ENCODE peak calls at places on chromosomes 1 and 21, in six cellular contexts. X, R, W, F, B and Q are unnamed samples.

GRCh38 chr1:1364266-1364665 is 5.9 kb upstream of the MXRA8 start:
- DNase-seq in R (no peak), X (no peak), W (no peak), B (no peak), F (no peak), Q (peak; percentile 20)

GRCh38 chr1:161114556-161114955 is 3.3 kb downstream of the PFDN2 start:
- DNase-seq in X (peak; percentile 34), B (no peak), W (no peak), F (no peak), R (no peak), Q (no peak)

GRCh38 chr1:21706151-21706835 is 37.1 kb upstream of the RAP1GAP start:
- DNase-seq in B (no peak), R (no peak), F (no peak), W (peak; percentile 31), X (peak; percentile 20), Q (no peak)

GRCh38 chr1:210709694-210710093 is 381.0 kb downstream of the HHAT start:
- DNase-seq in X (peak; percentile 12), W (no peak), R (no peak), B (no peak), F (no peak), Q (no peak)

GRCh38 chr1:29878501-29878900 is 642.2 kb downstream of the PTPRU start:
- DNase-seq in B (no peak), R (no peak), X (no peak), F (no peak), W (no peak), Q (no peak)

GRCh38 chr1:183734600-183735036 is 70.3 kb upstream of the RGL1 start:
- DNase-seq in X (peak; percentile 35), B (peak; percentile 74), F (no peak), R (no peak), W (peak; percentile 18), Q (no peak)

GRCh38 chr1:225981714-225982113 is 17.4 kb downstream of the SDE2 start:
- DNase-seq in B (no peak), W (no peak), F (no peak), X (no peak), R (no peak), Q (no peak)

GRCh38 chr1:53197301-53198205 is 929 bp downstream of the CPT2 start:
- DNase-seq in X (peak; percentile 62), B (no peak), W (no peak), R (peak; percentile 26), F (no peak), Q (no peak)

GRCh38 chr1:232045571-232045970 is 419.0 kb downstream of the DISC1 start:
- DNase-seq in X (no peak), W (no peak), F (no peak), B (no peak), R (no peak), Q (no peak)

GRCh38 chr1:116194592-116194991 is 83.4 kb downstream of the MAB21L3 start:
- DNase-seq in F (no peak), X (no peak), W (no peak), B (no peak), R (no peak), Q (no peak)

GRCh38 chr1:224846119-224846907 is 83.2 kb upstream of the DNAH14 start:
- DNase-seq in X (no peak), F (no peak), R (no peak), W (no peak), B (no peak), Q (no peak)

GRCh38 chr1:17248781-17249180 is at the start of gene PADI3:
- DNase-seq in B (no peak), F (no peak), X (no peak), W (no peak), R (no peak), Q (no peak)

GRCh38 chr1:192053661-192054060 is 104.6 kb upstream of the RGS18 start:
- DNase-seq in X (no peak), W (no peak), R (peak; percentile 14), B (no peak), F (no peak), Q (no peak)

GRCh38 chr1:116825735-116826438 is 71.7 kb downstream of the CD2 start:
- DNase-seq in R (no peak), F (no peak), W (no peak), B (no peak), X (no peak), Q (peak; percentile 92)

GRCh38 chr1:224779491-224780020 is 149.9 kb upstream of the DNAH14 start:
- DNase-seq in R (no peak), X (no peak), W (no peak), B (no peak), F (no peak), Q (no peak)

GRCh38 chr1:44038876-44039657 is 7.8 kb upstream of the SLC6A9 start:
- DNase-seq in F (no peak), B (no peak), R (no peak), W (no peak), X (peak; percentile 35), Q (no peak)

GRCh38 chr1:208105756-208106155 is 138.4 kb downstream of the PLXNA2 start:
- DNase-seq in X (no peak), W (no peak), F (no peak), B (no peak), R (no peak), Q (no peak)

GRCh38 chr1:81174811-81175476 is 625.8 kb upstream of the ADGRL2 start:
- DNase-seq in W (no peak), X (peak; percentile 92), F (no peak), B (no peak), R (peak; percentile 11), Q (no peak)

GRCh38 chr1:31191281-31191680 is 48.4 kb downstream of the NKAIN1 start:
- DNase-seq in F (no peak), B (no peak), R (no peak), W (no peak), X (no peak), Q (no peak)

GRCh38 chr1:44380666-44381177 is 24.3 kb upstream of the RNF220 start:
- DNase-seq in F (no peak), B (no peak), X (no peak), W (no peak), R (no peak), Q (no peak)

GRCh38 chr21:33229776-33230517 is at the start of gene IFNAR2:
- DNase-seq in W (peak; percentile 76), F (peak; percentile 79), R (peak; percentile 62), X (peak; percentile 55), B (peak; percentile 90), Q (peak; percentile 79)

DNA sequence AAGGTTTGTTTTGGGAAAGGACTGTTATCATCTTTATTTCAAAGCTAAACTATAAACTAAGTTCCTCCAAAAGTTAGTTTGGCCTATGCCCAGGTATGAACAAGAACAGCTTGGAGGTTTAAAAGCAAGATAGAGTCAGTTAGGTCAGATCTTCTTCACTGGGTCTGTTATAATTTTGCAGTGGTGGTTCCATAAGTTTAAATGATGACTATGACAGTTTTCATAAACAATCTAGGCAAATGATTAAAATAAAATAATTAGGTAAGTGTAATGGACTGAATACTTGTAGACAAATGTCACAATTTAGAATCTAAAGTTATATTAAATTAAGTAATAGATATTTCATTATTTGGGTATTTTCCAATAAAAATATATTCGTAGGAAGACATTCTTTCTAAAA is 21.4 kb upstream of the PLA2G5 start:
- DNase-seq in R (no peak), B (no peak), W (no peak), F (no peak), X (no peak), Q (no peak)
- H3K9me3 ChIP-seq in R (no peaks in the 10 kb centered on the region), B (no peaks in the 10 kb centered on the region), W (no peaks in the 10 kb centered on the region), F (peaks cover 29% of the 10 kb centered on the region), X (no peaks in the 10 kb centered on the region), Q (no peaks in the 10 kb centered on the region)

DNA sequence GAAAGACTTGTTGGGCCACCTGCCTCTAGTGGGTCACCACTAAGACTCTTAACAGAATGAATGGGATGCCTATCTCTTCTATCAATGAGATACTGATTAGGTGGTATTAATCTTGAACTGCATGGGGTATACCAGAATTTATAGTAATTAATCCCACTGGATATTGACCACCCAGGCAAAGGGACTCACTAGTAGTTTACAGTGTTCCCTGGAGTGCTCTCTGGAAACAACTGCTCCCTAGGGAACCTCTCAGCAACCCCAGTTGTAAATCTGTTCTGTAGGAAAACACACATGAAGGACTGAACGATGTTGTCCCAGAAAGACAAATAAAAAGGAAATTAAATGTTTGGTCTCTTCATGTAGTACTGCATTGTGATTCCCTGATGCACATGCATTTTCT is 430.5 kb downstream of the HLX start:
- DNase-seq in X (no peak), W (no peak), B (no peak), F (no peak), R (no peak), Q (no peak)
- H3K9ac ChIP-seq in X (no peak overlapping the region), W (no peak overlapping the region), B (no peak overlapping the region), F (no peak overlapping the region), R (no peak overlapping the region), Q (no peak overlapping the region)

GRCh38 chr1:109185357-109185756 is 28.4 kb upstream of the SARS1 start:
- DNase-seq in W (no peak), B (no peak), F (no peak), X (peak; percentile 31), R (no peak), Q (no peak)

GRCh38 chr1:109181807-109182163 is 31.9 kb upstream of the SARS1 start:
- DNase-seq in R (no peak), F (no peak), X (no peak), W (no peak), B (no peak), Q (peak; percentile 36)

GRCh38 chr1:109183339-109183738 is 30.4 kb upstream of the SARS1 start:
- DNase-seq in F (no peak), W (no peak), B (no peak), X (no peak), R (no peak), Q (no peak)

GRCh38 chr1:109184657-109185056 is 29.1 kb upstream of the SARS1 start:
- DNase-seq in F (no peak), R (no peak), B (no peak), W (no peak), X (no peak), Q (no peak)

GRCh38 chr1:109181085-109181806 is 32.5 kb upstream of the SARS1 start:
- DNase-seq in R (no peak), B (no peak), W (no peak), X (peak; percentile 61), F (no peak), Q (peak; percentile 53)
- H3K27ac ChIP-seq in R (no peak overlapping the region), B (peak overlapping the region; percentile 68), W (no peak overlapping the region), X (no peak overlapping the region), F (no peak overlapping the region), Q (peak overlapping the region; percentile 75)

GRCh38 chr1:4408380-4408779 is 246.0 kb upstream of the AJAP1 start:
- DNase-seq in B (no peak), R (no peak), F (no peak), W (no peak), X (no peak), Q (no peak)

GRCh38 chr1:4416189-4416588 is 238.2 kb upstream of the AJAP1 start:
- DNase-seq in W (no peak), F (no peak), B (no peak), R (no peak), X (no peak), Q (no peak)

GRCh38 chr1:4407851-4408250 is 246.6 kb upstream of the AJAP1 start:
- DNase-seq in X (no peak), W (no peak), R (no peak), B (no peak), F (no peak), Q (no peak)

GRCh38 chr1:4415476-4415875 is 238.9 kb upstream of the AJAP1 start:
- DNase-seq in X (no peak), R (no peak), W (no peak), B (no peak), F (no peak), Q (no peak)

DNA sequence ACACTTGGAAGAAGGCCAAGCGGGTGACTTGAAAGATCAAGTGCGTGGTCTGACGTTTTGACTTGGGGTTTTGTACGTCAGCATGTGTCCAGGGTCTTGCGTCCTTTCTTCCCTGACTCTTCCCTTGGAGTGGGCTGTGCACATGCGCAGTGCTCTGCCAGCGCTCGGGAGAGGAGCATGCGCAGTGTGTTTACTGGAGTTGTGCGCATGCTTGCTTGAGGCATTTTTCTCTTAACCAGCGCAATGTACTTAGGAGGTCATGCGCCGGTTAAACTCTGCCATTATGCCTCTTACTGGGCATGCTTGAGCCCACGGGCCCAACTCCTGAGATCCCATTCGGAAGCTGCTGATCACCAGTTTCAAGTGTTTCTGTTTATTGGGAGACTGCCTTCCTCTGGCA is 242.5 kb upstream of the AJAP1 start:
- DNase-seq in R (no peak), W (no peak), X (no peak), B (no peak), F (no peak), Q (no peak)
- H3K9me3 ChIP-seq in R (peaks cover 2% of the 10 kb centered on the region), W (peaks cover 2% of the 10 kb centered on the region), X (no peaks in the 10 kb centered on the region), B (no peaks in the 10 kb centered on the region), F (peaks cover 10% of the 10 kb centered on the region), Q (no peaks in the 10 kb centered on the region)